ENCODE peak calls at places on chromosomes 2 and 18, in five cellular contexts. R is lung; J is CD4-positive, alpha-beta memory T cell; W is tibial nerve; F is tibial artery. X is an unnamed sample.

GRCh38 chr2:31398881-31399280 is 15.7 kb downstream of the XDH start:
- DNase-seq in F (no peak), W (no peak), R (no peak), J (no peak), X (no peak)

GRCh38 chr2:56133931-56134629 is 49.7 kb upstream of the CCDC85A start:
- DNase-seq in J (no peak), F (no peak), R (no peak), W (no peak), X (no peak)

GRCh38 chr2:216635701-216636541 is 2.7 kb downstream of the IGFBP2 start:
- DNase-seq in R (no peak), W (no peak), F (no peak), J (no peak), X (no peak)

GRCh38 chr2:168773719-168774521 is 28.5 kb upstream of the NOSTRIN start:
- DNase-seq in W (peak; percentile 13), R (peak; percentile 66), F (peak; percentile 25), J (no peak), X (no peak)

GRCh38 chr2:128473175-128474013 is 154.7 kb upstream of the HS6ST1 start:
- DNase-seq in R (peak; percentile 45), J (no peak), F (no peak), W (no peak), X (no peak)

GRCh38 chr18:12911025-12911927 is 27.2 kb upstream of the PTPN2 start:
- DNase-seq in R (no peak), F (no peak), J (peak; percentile 52), W (no peak), X (peak; percentile 50)

GRCh38 chr2:235639885-235640284 is 146.0 kb downstream of the AGAP1 start:
- DNase-seq in J (no peak), W (no peak), R (no peak), F (no peak), X (no peak)

GRCh38 chr18:60198063-60198462 is 174.5 kb downstream of the MC4R start:
- DNase-seq in R (no peak), J (no peak), W (no peak), F (no peak), X (no peak)

GRCh38 chr18:66124394-66124793 is 373.6 kb downstream of the CDH7 start:
- DNase-seq in R (no peak), J (no peak), W (no peak), F (no peak), X (no peak)

GRCh38 chr2:12728221-12728777 is 11.6 kb downstream of the TRIB2 start:
- DNase-seq in F (no peak), W (no peak), R (no peak), J (peak; percentile 86), X (peak; percentile 88)

GRCh38 chr18:74283255-74283554 is 8.6 kb downstream of the CYB5A start:
- DNase-seq in W (no peak), R (peak; percentile 13), F (no peak), J (peak; percentile 47), X (no peak)

GRCh38 chr2:88452980-88453582 is 588 bp upstream of the FOXI3 start:
- DNase-seq in W (no peak), J (no peak), F (no peak), R (no peak), X (no peak)

DNA sequence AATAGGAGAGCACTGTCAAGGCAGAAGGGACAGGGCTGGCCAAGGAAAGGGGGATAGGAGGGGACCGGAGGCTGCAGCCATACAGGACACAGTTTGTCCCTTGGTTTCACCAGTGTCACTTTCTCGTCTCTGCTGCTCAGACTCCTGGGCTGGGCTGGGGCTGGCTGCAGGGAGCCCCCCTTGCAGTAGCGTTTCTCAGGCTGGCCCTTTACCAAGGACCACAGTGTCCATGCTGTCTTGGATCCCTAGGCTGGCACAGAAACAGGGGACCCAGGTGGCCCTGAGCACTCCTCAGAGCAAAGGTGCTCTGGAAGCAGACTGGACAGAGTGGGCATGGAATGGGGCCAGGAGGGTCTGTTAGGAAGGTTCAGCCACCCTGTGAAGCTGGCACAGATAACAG is 34.8 kb downstream of the ATOH8 start:
- DNase-seq in J (no peak), W (no peak), R (no peak), F (no peak), X (no peak)
- H3K27me3 ChIP-seq in J (no peaks in the 10 kb centered on the region), W (no peaks in the 10 kb centered on the region), R (no peaks in the 10 kb centered on the region), F (no peaks in the 10 kb centered on the region), X (no peaks in the 10 kb centered on the region)

DNA sequence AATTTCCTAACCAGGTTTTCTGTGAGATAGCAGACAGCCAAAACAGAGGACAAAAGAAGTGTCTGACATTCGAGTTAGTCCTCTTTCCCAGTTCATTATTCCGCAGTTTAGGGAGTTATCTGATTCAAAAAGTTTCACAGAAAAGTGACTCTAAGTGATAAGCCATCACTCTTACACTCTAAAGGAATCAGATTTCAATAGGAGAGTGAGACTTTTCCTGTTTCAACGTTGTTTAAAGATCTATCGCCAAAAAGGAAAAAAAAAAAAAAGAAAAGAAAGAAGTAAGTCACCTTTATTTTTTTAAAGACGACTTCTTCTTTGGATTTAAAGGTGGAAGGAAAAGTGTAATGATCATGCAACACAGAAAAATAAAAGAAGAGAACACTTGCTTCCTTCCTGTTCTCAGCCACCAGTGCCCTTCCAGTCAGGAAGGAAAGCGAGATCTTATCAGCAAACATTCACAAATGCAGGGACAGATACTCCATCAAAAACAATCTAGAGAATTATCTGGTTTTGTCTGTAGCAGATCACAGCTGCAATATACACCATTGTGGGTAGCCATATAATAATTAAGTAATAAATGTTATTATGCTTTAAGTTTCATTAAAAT is 49.8 kb downstream of the TFPI start:
- DNase-seq in F (no peak), J (no peak), W (no peak), R (no peak), X (no peak)
- H3K4me1 ChIP-seq in F (no peaks in the 10 kb centered on the region), J (no peaks in the 10 kb centered on the region), W (no peaks in the 10 kb centered on the region), R (no peaks in the 10 kb centered on the region), X (no peaks in the 10 kb centered on the region)

GRCh38 chr18:6405237-6406074 is 9.3 kb downstream of the L3MBTL4 start:
- DNase-seq in W (no peak), J (no peak), F (no peak), R (no peak), X (no peak)
- H3K4me3 ChIP-seq in W (no peak overlapping the region), J (no peak overlapping the region), F (no peak overlapping the region), R (no peak overlapping the region), X (no peak overlapping the region)

DNA sequence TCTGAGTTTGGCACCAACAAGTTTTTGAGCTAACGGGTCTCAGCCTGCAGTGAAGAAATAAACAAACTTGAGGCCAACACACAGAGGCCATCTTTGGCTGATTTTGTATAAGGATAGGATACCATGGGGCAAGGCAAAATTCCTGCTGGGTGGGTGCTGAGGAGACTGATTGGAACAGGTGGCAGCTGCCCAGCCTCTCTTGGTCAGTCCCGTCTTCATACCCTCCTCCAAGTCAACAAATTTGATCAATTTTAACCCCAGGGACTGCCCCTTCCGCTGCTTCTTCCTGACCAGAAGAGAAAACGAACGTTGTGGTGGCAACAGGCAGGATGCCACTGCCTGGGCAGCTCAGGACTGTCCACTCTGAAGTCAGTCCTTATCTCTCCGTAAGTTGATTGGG is 139.3 kb downstream of the SPP2 start:
- DNase-seq in W (no peak), F (no peak), R (no peak), J (no peak), X (no peak)
- H3K27me3 ChIP-seq in W (no peaks in the 10 kb centered on the region), F (no peaks in the 10 kb centered on the region), R (no peaks in the 10 kb centered on the region), J (peaks cover 4% of the 10 kb centered on the region), X (no peaks in the 10 kb centered on the region)

DNA sequence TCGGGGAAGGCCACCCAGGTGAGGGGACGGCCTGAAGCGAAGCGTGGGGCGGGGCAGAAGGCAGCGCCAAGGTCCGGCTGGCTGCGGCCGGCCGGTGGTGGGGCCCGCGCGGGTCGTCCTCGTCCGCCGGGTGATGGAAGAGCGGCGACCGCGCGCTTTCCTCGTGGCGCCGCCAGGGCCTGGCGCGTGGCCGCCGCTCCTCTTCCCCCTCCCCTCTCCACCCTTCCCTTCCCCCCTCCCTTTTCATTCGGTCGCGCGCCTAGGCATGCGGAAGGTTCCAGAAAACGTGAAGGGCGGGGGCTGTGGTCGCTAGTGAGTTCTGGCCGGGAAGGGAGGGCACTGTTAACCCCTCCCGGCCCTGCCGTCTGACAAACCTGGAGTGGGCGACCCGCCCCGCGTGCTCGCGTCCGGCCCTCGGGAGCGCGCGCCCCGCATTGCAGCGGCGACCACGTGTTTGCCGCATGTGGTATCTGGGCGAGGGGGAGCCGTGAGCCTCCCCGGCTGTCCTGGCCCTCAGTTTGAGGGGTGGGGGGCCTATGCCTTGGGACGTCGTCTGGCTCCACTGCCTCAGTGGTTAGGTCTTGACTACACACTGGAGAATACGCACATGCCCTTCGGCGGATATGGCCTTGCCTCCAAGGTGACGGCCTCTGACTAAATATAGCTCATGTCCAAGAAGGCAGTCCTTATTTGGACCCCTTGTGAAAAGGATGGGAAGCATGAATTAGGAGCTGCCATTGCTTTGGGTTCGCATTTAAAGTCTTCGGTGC is 578 bp downstream of the MAT2A start:
- DNase-seq in R (peak; percentile 80), F (peak; percentile 75), W (peak; percentile 57), J (peak; percentile 82), X (peak; percentile 76)
- H3K4me1 ChIP-seq in R (peaks cover 6% of the 10 kb centered on the region), F (peaks cover 32% of the 10 kb centered on the region), W (no peaks in the 10 kb centered on the region), J (peaks cover 44% of the 10 kb centered on the region), X (peaks cover 27% of the 10 kb centered on the region)

GRCh38 chr2:208407667-208408066 is 1.1 kb downstream of the PTH2R start:
- DNase-seq in R (no peak), J (no peak), W (no peak), F (no peak), X (no peak)

DNA sequence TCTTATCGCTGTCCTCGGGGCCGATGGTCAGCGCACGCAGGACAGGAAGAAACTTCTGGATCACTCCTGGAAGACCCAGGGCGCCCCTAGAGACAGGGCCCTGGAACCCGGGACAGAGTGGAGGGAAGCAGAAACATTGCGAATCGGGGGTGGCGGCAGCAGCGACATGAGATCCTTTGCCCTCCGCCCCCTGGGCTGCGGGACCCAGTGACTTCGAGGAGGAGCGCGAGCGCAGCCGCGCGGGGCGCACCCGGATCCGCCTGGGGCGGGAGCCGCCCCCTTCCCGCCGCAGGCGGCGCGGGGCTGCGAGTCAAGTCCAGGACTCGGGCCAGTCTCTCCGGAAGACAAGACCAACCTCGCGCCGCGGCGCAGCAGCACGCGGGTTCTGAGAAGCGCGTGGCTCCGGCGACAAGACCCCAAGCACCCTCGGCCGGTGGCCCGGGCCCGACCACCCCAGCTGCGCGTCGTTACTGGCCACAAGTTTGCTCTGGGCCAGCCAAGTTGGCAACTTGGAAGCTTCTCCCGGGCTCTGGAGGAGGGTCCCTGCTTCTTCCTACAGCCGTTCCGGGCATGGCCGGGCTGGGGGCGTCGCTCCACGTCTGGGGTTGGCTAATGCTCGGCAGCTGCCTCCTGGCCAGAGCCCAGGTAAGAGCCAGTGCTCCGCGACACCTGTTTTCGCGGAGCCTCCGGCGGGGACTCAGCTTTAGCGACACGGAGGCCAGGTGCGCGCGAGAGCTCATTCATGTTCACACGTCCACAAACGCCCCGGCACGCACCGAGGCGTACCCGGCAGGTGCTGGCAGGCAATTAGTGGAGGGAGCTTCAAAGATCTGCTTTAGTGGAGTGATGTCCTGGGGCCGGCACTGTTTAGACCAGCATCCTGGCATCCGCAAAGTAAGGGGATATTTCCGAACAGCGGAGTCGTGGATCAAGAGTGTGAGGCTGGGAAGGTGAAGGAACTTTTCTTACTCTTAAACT is at the start of gene PTH2R:
- DNase-seq in R (no peak), J (no peak), F (no peak), W (no peak), X (no peak)
- H3K4me3 ChIP-seq in R (no peak within 1 kb of the TSS), J (no peak within 1 kb of the TSS), F (peak within 1 kb of the TSS; percentile 40), W (peak within 1 kb of the TSS; percentile 47), X (no peak within 1 kb of the TSS)

X was measured in naive thymus-derived CD4-positive, alpha-beta T cell.